ENCODE peak calls at places on chromosome 21, in four cellular contexts. D is activated T-cell treated with anti-CD3 and anti-CD28 coated beads for 24 hours, G is GM12878, J is T-cell. X is an unnamed sample.

GRCh38 chr21:26840206-26840605 is 5.0 kb downstream of the ADAMTS1 start:
- DNase-seq in D (no peak), G (no peak), J (no peak), X (no peak)

GRCh38 chr21:16181024-16181423 is 451.2 kb downstream of the USP25 start:
- DNase-seq in D (no peak), G (no peak), J (no peak), X (no peak)

GRCh38 chr21:17391811-17392340 is 121.0 kb upstream of the CXADR start:
- DNase-seq in D (no peak), G (no peak), J (no peak), X (no peak)

GRCh38 chr21:35309316-35309715 is 260.2 kb upstream of the RUNX1 start:
- DNase-seq in D (no peak), G (no peak), J (no peak), X (peak)

GRCh38 chr21:45334591-45335081 is 46.9 kb upstream of the POFUT2 start:
- DNase-seq in D (no peak), G (no peak), J (no peak), X (no peak)

GRCh38 chr21:42471206-42471605 is 24.8 kb downstream of the RSPH1 start:
- DNase-seq in D (no peak), G (no peak), J (no peak), X (no peak)

GRCh38 chr21:44792653-44793052 is 9.0 kb downstream of the UBE2G2 start:
- DNase-seq in D (no peak), G (no peak), J (no peak), X (no peak)

GRCh38 chr21:18743523-18743922 is 339.9 kb upstream of the TMPRSS15 start:
- DNase-seq in D (no peak), G (no peak), J (no peak), X (no peak)

GRCh38 chr21:37525810-37526209 is 159.2 kb downstream of the DYRK1A start:
- DNase-seq in D (no peak), G (no peak), J (no peak), X (no peak)

GRCh38 chr21:29298348-29299045 is at the start of gene BACH1:
- DNase-seq in D (peak), G (no peak), J (peak), X (peak)

GRCh38 chr21:39321424-39321823 is 8.0 kb upstream of the BRWD1 start:
- DNase-seq in D (no peak), G (no peak), J (no peak), X (no peak)

GRCh38 chr21:38937844-38938243 is 132.1 kb downstream of the ETS2 start:
- DNase-seq in D (no peak), G (no peak), J (no peak), X (no peak)

GRCh38 chr21:31078796-31079195 is 40.5 kb upstream of the KRTAP19-8 start:
- DNase-seq in D (no peak), G (peak), J (no peak), X (no peak)

GRCh38 chr21:36791695-36792451 is 93.0 kb downstream of the SIM2 start:
- DNase-seq in D (no peak), G (no peak), J (no peak), X (no peak)

GRCh38 chr21:46188226-46189212 is 4.3 kb upstream of the SPATC1L start:
- DNase-seq in D (no peak), G (no peak), J (no peak), X (peak)

GRCh38 chr21:38041493-38041892 is 125.2 kb upstream of the KCNJ6 start:
- DNase-seq in D (no peak), G (no peak), J (no peak), X (no peak)

X was measured in renal cortical epithelial cell.